ENCODE peak calls at places on chromosomes 16 and 17, in nine cellular contexts. D is mesenchymal stem cell; A is stimulated activated naive CD4-positive, alpha-beta T cell treated with Interleukin-2 at 50 U/mL for 16 hours; F is stimulated activated CD4-positive, alpha-beta T cell treated with anti-CD3 and anti-CD28 coated beads, Interleukin-2, amount 100 ng/mL, for 48 hours; Q is hepatic stellate cell; N is tibial nerve; T is amygdala; I is GM03348; G is EH. Z is an unnamed sample.

GRCh38 chr17:45230787-45231480 is 9.2 kb downstream of the FMNL1 start:
- DNase-seq in Q (peak), N (no peak), I (peak), G (peak), T (no peak), D (peak), F (no peak), A (no peak), Z (peak)

GRCh38 chr17:71486171-71486740 is 634.6 kb upstream of the SOX9 start:
- DNase-seq in G (no peak), F (no peak), I (no peak), A (no peak), Q (no peak), N (no peak), T (no peak), D (no peak), Z (no peak)

GRCh38 chr17:33012522-33013033 is 20.9 kb downstream of the SPACA3 start:
- DNase-seq in N (no peak), A (no peak), T (no peak), G (peak), F (no peak), D (peak), I (peak), Q (peak), Z (peak)

GRCh38 chr17:33513769-33514168 is 220.7 kb upstream of the ASIC2 start:
- DNase-seq in A (no peak), G (no peak), T (no peak), I (no peak), N (no peak), D (no peak), F (no peak), Q (no peak), Z (no peak)

GRCh38 chr17:40086150-40087044 is 14.0 kb downstream of the NR1D1 start:
- DNase-seq in T (no peak), F (peak), Q (peak), I (peak), A (peak), N (no peak), G (peak), D (peak), Z (peak)

GRCh38 chr17:14359251-14359939 is 58.5 kb downstream of the HS3ST3B1 start:
- DNase-seq in N (no peak), T (no peak), A (peak), D (peak), G (no peak), I (no peak), Q (no peak), F (peak), Z (no peak)

GRCh38 chr17:46977348-46977747 is 1.7 kb downstream of the RPRML start:
- DNase-seq in T (no peak), D (peak), A (no peak), N (no peak), Q (peak), F (no peak), G (peak), I (no peak), Z (peak)

GRCh38 chr16:22664561-22664997 is 149.4 kb upstream of the HS3ST2 start:
- DNase-seq in Q (no peak), N (no peak), T (no peak), G (no peak), D (no peak), I (no peak), A (no peak), F (no peak), Z (no peak)

GRCh38 chr17:39527220-39527813 is 66.0 kb downstream of the CDK12 start:
- DNase-seq in T (no peak), I (peak), Q (no peak), D (peak), N (no peak), A (no peak), F (no peak), G (peak), Z (peak)

GRCh38 chr17:46772013-46772878 is 46.2 kb downstream of the WNT3 start:
- DNase-seq in A (peak), D (peak), I (peak), Q (no peak), N (no peak), G (peak), T (no peak), F (no peak), Z (no peak)

GRCh38 chr17:38352245-38353083 is 820 bp downstream of the SOCS7 start:
- DNase-seq in T (no peak), I (peak), A (no peak), Q (peak), D (peak), N (no peak), G (peak), F (peak), Z (peak)